ENCODE peak calls at places on chromosomes 1 and 21, in nine cellular contexts. One of them, this sample, is unnamed.

GRCh38 chr1:180117764-180118116 is 36.9 kb upstream of the QSOX1 start:
- DNase-seq in activated T-cell treated with anti-CD3 and anti-CD28 coated beads, Interleukin-2, amount 50 U/mL, for 24 hours: no peak
- DNase-seq in kidney tubule cell: peak
- DNase-seq in hepatocyte: no peak
- DNase-seq in aorta: no peak
- DNase-seq in activated gamma-delta T cell treated with Interleukin-2 at 50 U/mL for 16 hours: no peak
- DNase-seq in GM04504: peak
- DNase-seq in naive thymus-derived CD8-positive, alpha-beta T cell: no peak
- DNase-seq in cardiac fibroblast: peak
- DNase-seq in this sample: no peak

GRCh38 chr21:44509539-44509938 is 30.5 kb downstream of the KRTAP10-1 start:
- DNase-seq in activated T-cell treated with anti-CD3 and anti-CD28 coated beads, Interleukin-2, amount 50 U/mL, for 24 hours: no peak
- DNase-seq in kidney tubule cell: peak
- DNase-seq in hepatocyte: no peak
- DNase-seq in aorta: no peak
- DNase-seq in activated gamma-delta T cell treated with Interleukin-2 at 50 U/mL for 16 hours: no peak
- DNase-seq in GM04504: no peak
- DNase-seq in naive thymus-derived CD8-positive, alpha-beta T cell: no peak
- DNase-seq in cardiac fibroblast: no peak
- DNase-seq in this sample: no peak

GRCh38 chr1:209850342-209850979 is 22.7 kb downstream of the UTP25 start:
- DNase-seq in activated T-cell treated with anti-CD3 and anti-CD28 coated beads, Interleukin-2, amount 50 U/mL, for 24 hours: peak
- DNase-seq in kidney tubule cell: peak
- DNase-seq in hepatocyte: peak
- DNase-seq in aorta: no peak
- DNase-seq in activated gamma-delta T cell treated with Interleukin-2 at 50 U/mL for 16 hours: no peak
- DNase-seq in GM04504: no peak
- DNase-seq in naive thymus-derived CD8-positive, alpha-beta T cell: no peak
- DNase-seq in cardiac fibroblast: peak
- DNase-seq in this sample: peak

GRCh38 chr1:87555366-87555765 is 226.7 kb downstream of the LMO4 start:
- DNase-seq in activated T-cell treated with anti-CD3 and anti-CD28 coated beads, Interleukin-2, amount 50 U/mL, for 24 hours: no peak
- DNase-seq in kidney tubule cell: no peak
- DNase-seq in hepatocyte: no peak
- DNase-seq in aorta: no peak
- DNase-seq in activated gamma-delta T cell treated with Interleukin-2 at 50 U/mL for 16 hours: no peak
- DNase-seq in GM04504: no peak
- DNase-seq in naive thymus-derived CD8-positive, alpha-beta T cell: no peak
- DNase-seq in cardiac fibroblast: no peak
- DNase-seq in this sample: no peak

GRCh38 chr1:231584117-231584516 is 42.5 kb upstream of the DISC1 start:
- DNase-seq in activated T-cell treated with anti-CD3 and anti-CD28 coated beads, Interleukin-2, amount 50 U/mL, for 24 hours: no peak
- DNase-seq in kidney tubule cell: peak
- DNase-seq in hepatocyte: peak
- DNase-seq in aorta: no peak
- DNase-seq in activated gamma-delta T cell treated with Interleukin-2 at 50 U/mL for 16 hours: no peak
- DNase-seq in GM04504: no peak
- DNase-seq in naive thymus-derived CD8-positive, alpha-beta T cell: no peak
- DNase-seq in cardiac fibroblast: peak
- DNase-seq in this sample: peak

GRCh38 chr1:187078916-187079315 is 250.2 kb downstream of the PLA2G4A start:
- DNase-seq in activated T-cell treated with anti-CD3 and anti-CD28 coated beads, Interleukin-2, amount 50 U/mL, for 24 hours: no peak
- DNase-seq in kidney tubule cell: no peak
- DNase-seq in hepatocyte: no peak
- DNase-seq in aorta: no peak
- DNase-seq in activated gamma-delta T cell treated with Interleukin-2 at 50 U/mL for 16 hours: no peak
- DNase-seq in GM04504: no peak
- DNase-seq in naive thymus-derived CD8-positive, alpha-beta T cell: no peak
- DNase-seq in cardiac fibroblast: no peak
- DNase-seq in this sample: no peak

GRCh38 chr1:28926629-28927441 is 12.5 kb downstream of the EPB41 start:
- DNase-seq in activated T-cell treated with anti-CD3 and anti-CD28 coated beads, Interleukin-2, amount 50 U/mL, for 24 hours: no peak
- DNase-seq in kidney tubule cell: no peak
- DNase-seq in hepatocyte: no peak
- DNase-seq in aorta: no peak
- DNase-seq in activated gamma-delta T cell treated with Interleukin-2 at 50 U/mL for 16 hours: peak
- DNase-seq in GM04504: no peak
- DNase-seq in naive thymus-derived CD8-positive, alpha-beta T cell: no peak
- DNase-seq in cardiac fibroblast: peak
- DNase-seq in this sample: no peak

GRCh38 chr1:84573481-84573966 is 716 bp downstream of the CTBS start:
- DNase-seq in activated T-cell treated with anti-CD3 and anti-CD28 coated beads, Interleukin-2, amount 50 U/mL, for 24 hours: no peak
- DNase-seq in kidney tubule cell: no peak
- DNase-seq in hepatocyte: no peak
- DNase-seq in aorta: no peak
- DNase-seq in activated gamma-delta T cell treated with Interleukin-2 at 50 U/mL for 16 hours: no peak
- DNase-seq in GM04504: no peak
- DNase-seq in naive thymus-derived CD8-positive, alpha-beta T cell: no peak
- DNase-seq in cardiac fibroblast: no peak
- DNase-seq in this sample: no peak

GRCh38 chr1:9145021-9145668 is 16.2 kb upstream of the GPR157 start:
- DNase-seq in activated T-cell treated with anti-CD3 and anti-CD28 coated beads, Interleukin-2, amount 50 U/mL, for 24 hours: no peak
- DNase-seq in kidney tubule cell: peak
- DNase-seq in hepatocyte: peak
- DNase-seq in aorta: peak
- DNase-seq in activated gamma-delta T cell treated with Interleukin-2 at 50 U/mL for 16 hours: no peak
- DNase-seq in GM04504: no peak
- DNase-seq in naive thymus-derived CD8-positive, alpha-beta T cell: no peak
- DNase-seq in cardiac fibroblast: peak
- DNase-seq in this sample: no peak

GRCh38 chr1:176029609-176030008 is 177.5 kb downstream of the COP1 start:
- DNase-seq in activated T-cell treated with anti-CD3 and anti-CD28 coated beads, Interleukin-2, amount 50 U/mL, for 24 hours: no peak
- DNase-seq in kidney tubule cell: no peak
- DNase-seq in hepatocyte: no peak
- DNase-seq in aorta: no peak
- DNase-seq in activated gamma-delta T cell treated with Interleukin-2 at 50 U/mL for 16 hours: no peak
- DNase-seq in GM04504: no peak
- DNase-seq in naive thymus-derived CD8-positive, alpha-beta T cell: no peak
- DNase-seq in cardiac fibroblast: no peak
- DNase-seq in this sample: no peak

GRCh38 chr1:29708818-29709710 is 472.7 kb downstream of the PTPRU start:
- DNase-seq in activated T-cell treated with anti-CD3 and anti-CD28 coated beads, Interleukin-2, amount 50 U/mL, for 24 hours: no peak
- DNase-seq in kidney tubule cell: peak
- DNase-seq in hepatocyte: peak
- DNase-seq in aorta: no peak
- DNase-seq in activated gamma-delta T cell treated with Interleukin-2 at 50 U/mL for 16 hours: no peak
- DNase-seq in GM04504: peak
- DNase-seq in naive thymus-derived CD8-positive, alpha-beta T cell: no peak
- DNase-seq in cardiac fibroblast: peak
- DNase-seq in this sample: no peak

GRCh38 chr1:54989473-54989872 is 9.0 kb downstream of the TMEM61 start:
- DNase-seq in activated T-cell treated with anti-CD3 and anti-CD28 coated beads, Interleukin-2, amount 50 U/mL, for 24 hours: no peak
- DNase-seq in kidney tubule cell: no peak
- DNase-seq in hepatocyte: no peak
- DNase-seq in aorta: no peak
- DNase-seq in activated gamma-delta T cell treated with Interleukin-2 at 50 U/mL for 16 hours: no peak
- DNase-seq in GM04504: no peak
- DNase-seq in naive thymus-derived CD8-positive, alpha-beta T cell: no peak
- DNase-seq in cardiac fibroblast: no peak
- DNase-seq in this sample: no peak

GRCh38 chr1:206590025-206590834 is 22.0 kb downstream of the EIF2D start:
- DNase-seq in activated T-cell treated with anti-CD3 and anti-CD28 coated beads, Interleukin-2, amount 50 U/mL, for 24 hours: peak
- DNase-seq in kidney tubule cell: peak
- DNase-seq in hepatocyte: no peak
- DNase-seq in aorta: no peak
- DNase-seq in activated gamma-delta T cell treated with Interleukin-2 at 50 U/mL for 16 hours: peak
- DNase-seq in GM04504: no peak
- DNase-seq in naive thymus-derived CD8-positive, alpha-beta T cell: no peak
- DNase-seq in cardiac fibroblast: peak
- DNase-seq in this sample: peak

GRCh38 chr1:91018006-91018405 is 3.8 kb downstream of the ZNF644 start:
- DNase-seq in activated T-cell treated with anti-CD3 and anti-CD28 coated beads, Interleukin-2, amount 50 U/mL, for 24 hours: no peak
- DNase-seq in kidney tubule cell: no peak
- DNase-seq in hepatocyte: no peak
- DNase-seq in aorta: no peak
- DNase-seq in activated gamma-delta T cell treated with Interleukin-2 at 50 U/mL for 16 hours: no peak
- DNase-seq in GM04504: no peak
- DNase-seq in naive thymus-derived CD8-positive, alpha-beta T cell: no peak
- DNase-seq in cardiac fibroblast: peak
- DNase-seq in this sample: peak

GRCh38 chr1:9229549-9229948 is 5.0 kb upstream of the H6PD start:
- DNase-seq in activated T-cell treated with anti-CD3 and anti-CD28 coated beads, Interleukin-2, amount 50 U/mL, for 24 hours: no peak
- DNase-seq in kidney tubule cell: peak
- DNase-seq in hepatocyte: no peak
- DNase-seq in aorta: no peak
- DNase-seq in activated gamma-delta T cell treated with Interleukin-2 at 50 U/mL for 16 hours: no peak
- DNase-seq in GM04504: no peak
- DNase-seq in naive thymus-derived CD8-positive, alpha-beta T cell: no peak
- DNase-seq in cardiac fibroblast: no peak
- DNase-seq in this sample: no peak

GRCh38 chr21:41722052-41723018 is 44.5 kb downstream of the RIPK4 start:
- DNase-seq in activated T-cell treated with anti-CD3 and anti-CD28 coated beads, Interleukin-2, amount 50 U/mL, for 24 hours: no peak
- DNase-seq in kidney tubule cell: no peak
- DNase-seq in hepatocyte: no peak
- DNase-seq in aorta: no peak
- DNase-seq in activated gamma-delta T cell treated with Interleukin-2 at 50 U/mL for 16 hours: no peak
- DNase-seq in GM04504: no peak
- DNase-seq in naive thymus-derived CD8-positive, alpha-beta T cell: no peak
- DNase-seq in cardiac fibroblast: no peak
- DNase-seq in this sample: no peak

GRCh38 chr1:111603979-111604378 is 15.6 kb upstream of the RAP1A start:
- DNase-seq in activated T-cell treated with anti-CD3 and anti-CD28 coated beads, Interleukin-2, amount 50 U/mL, for 24 hours: peak
- DNase-seq in kidney tubule cell: no peak
- DNase-seq in hepatocyte: no peak
- DNase-seq in aorta: no peak
- DNase-seq in activated gamma-delta T cell treated with Interleukin-2 at 50 U/mL for 16 hours: peak
- DNase-seq in GM04504: no peak
- DNase-seq in naive thymus-derived CD8-positive, alpha-beta T cell: peak
- DNase-seq in cardiac fibroblast: no peak
- DNase-seq in this sample: peak

GRCh38 chr21:15054089-15054488 is 10.7 kb downstream of the NRIP1 start:
- DNase-seq in activated T-cell treated with anti-CD3 and anti-CD28 coated beads, Interleukin-2, amount 50 U/mL, for 24 hours: no peak
- DNase-seq in kidney tubule cell: no peak
- DNase-seq in hepatocyte: no peak
- DNase-seq in aorta: no peak
- DNase-seq in activated gamma-delta T cell treated with Interleukin-2 at 50 U/mL for 16 hours: no peak
- DNase-seq in GM04504: no peak
- DNase-seq in naive thymus-derived CD8-positive, alpha-beta T cell: no peak
- DNase-seq in cardiac fibroblast: no peak
- DNase-seq in this sample: peak

GRCh38 chr1:60596791-60597748 is 485.3 kb upstream of the NFIA start:
- DNase-seq in activated T-cell treated with anti-CD3 and anti-CD28 coated beads, Interleukin-2, amount 50 U/mL, for 24 hours: no peak
- DNase-seq in kidney tubule cell: peak
- DNase-seq in hepatocyte: no peak
- DNase-seq in aorta: no peak
- DNase-seq in activated gamma-delta T cell treated with Interleukin-2 at 50 U/mL for 16 hours: no peak
- DNase-seq in GM04504: no peak
- DNase-seq in naive thymus-derived CD8-positive, alpha-beta T cell: no peak
- DNase-seq in cardiac fibroblast: peak
- DNase-seq in this sample: no peak

GRCh38 chr1:54588377-54588776 is 34.9 kb downstream of the FAM151A start:
- DNase-seq in activated T-cell treated with anti-CD3 and anti-CD28 coated beads, Interleukin-2, amount 50 U/mL, for 24 hours: no peak
- DNase-seq in kidney tubule cell: no peak
- DNase-seq in hepatocyte: no peak
- DNase-seq in aorta: no peak
- DNase-seq in activated gamma-delta T cell treated with Interleukin-2 at 50 U/mL for 16 hours: no peak
- DNase-seq in GM04504: no peak
- DNase-seq in naive thymus-derived CD8-positive, alpha-beta T cell: no peak
- DNase-seq in cardiac fibroblast: no peak
- DNase-seq in this sample: no peak